ENCODE peak calls at places on chromosomes 1 and 21, in ten cellular contexts. One of them, this sample, is unnamed.

GRCh38 chr1:154768456-154769125 is 101.5 kb downstream of the KCNN3 start:
- DNase-seq in heart right ventricle: no peak
- DNase-seq in naive thymus-derived CD4-positive, alpha-beta T cell: no peak
- DNase-seq in neuronal stem cell: no peak
- DNase-seq in head of caudate nucleus: no peak
- DNase-seq in pancreas: no peak
- DNase-seq in HT-29: no peak
- DNase-seq in astrocyte of the spinal cord: no peak
- DNase-seq in H9: no peak
- DNase-seq in HAP-1: no peak
- DNase-seq in this sample: no peak

GRCh38 chr21:15682182-15682895 is 47.4 kb upstream of the USP25 start:
- DNase-seq in H9: no peak
- DNase-seq in naive thymus-derived CD4-positive, alpha-beta T cell: no peak
- DNase-seq in pancreas: no peak
- DNase-seq in astrocyte of the spinal cord: peak
- DNase-seq in neuronal stem cell: no peak
- DNase-seq in head of caudate nucleus: no peak
- DNase-seq in HT-29: peak
- DNase-seq in heart right ventricle: no peak
- DNase-seq in HAP-1: no peak
- DNase-seq in this sample: no peak

GRCh38 chr1:27934818-27935549 is at the start of gene SMPDL3B:
- DNase-seq in HT-29: peak
- DNase-seq in naive thymus-derived CD4-positive, alpha-beta T cell: no peak
- DNase-seq in heart right ventricle: no peak
- DNase-seq in head of caudate nucleus: no peak
- DNase-seq in HAP-1: peak
- DNase-seq in astrocyte of the spinal cord: no peak
- DNase-seq in H9: peak
- DNase-seq in pancreas: peak
- DNase-seq in neuronal stem cell: peak
- DNase-seq in this sample: no peak

GRCh38 chr1:10288059-10288615 is 77.8 kb downstream of the KIF1B start:
- DNase-seq in H9: no peak
- DNase-seq in neuronal stem cell: no peak
- DNase-seq in astrocyte of the spinal cord: no peak
- DNase-seq in HAP-1: no peak
- DNase-seq in pancreas: no peak
- DNase-seq in head of caudate nucleus: no peak
- DNase-seq in HT-29: no peak
- DNase-seq in heart right ventricle: no peak
- DNase-seq in naive thymus-derived CD4-positive, alpha-beta T cell: no peak
- DNase-seq in this sample: no peak

GRCh38 chr1:203320546-203321272 is 15.4 kb downstream of the BTG2 start:
- DNase-seq in HAP-1: no peak
- DNase-seq in pancreas: no peak
- DNase-seq in neuronal stem cell: no peak
- DNase-seq in HT-29: peak
- DNase-seq in astrocyte of the spinal cord: no peak
- DNase-seq in naive thymus-derived CD4-positive, alpha-beta T cell: peak
- DNase-seq in head of caudate nucleus: no peak
- DNase-seq in heart right ventricle: no peak
- DNase-seq in H9: peak
- DNase-seq in this sample: peak

GRCh38 chr1:30704271-30704670 is 19.1 kb downstream of the MATN1 start:
- DNase-seq in naive thymus-derived CD4-positive, alpha-beta T cell: no peak
- DNase-seq in HT-29: no peak
- DNase-seq in heart right ventricle: no peak
- DNase-seq in pancreas: no peak
- DNase-seq in H9: no peak
- DNase-seq in head of caudate nucleus: no peak
- DNase-seq in HAP-1: no peak
- DNase-seq in neuronal stem cell: no peak
- DNase-seq in astrocyte of the spinal cord: no peak
- DNase-seq in this sample: no peak

GRCh38 chr1:106435269-106435668 is 621.2 kb upstream of the PRMT6 start:
- DNase-seq in pancreas: no peak
- DNase-seq in H9: no peak
- DNase-seq in HT-29: no peak
- DNase-seq in neuronal stem cell: no peak
- DNase-seq in heart right ventricle: no peak
- DNase-seq in naive thymus-derived CD4-positive, alpha-beta T cell: no peak
- DNase-seq in HAP-1: no peak
- DNase-seq in astrocyte of the spinal cord: no peak
- DNase-seq in head of caudate nucleus: no peak
- DNase-seq in this sample: no peak

GRCh38 chr1:243882276-243882675 is 32.2 kb upstream of the AKT3 start:
- DNase-seq in head of caudate nucleus: no peak
- DNase-seq in HAP-1: no peak
- DNase-seq in neuronal stem cell: no peak
- DNase-seq in heart right ventricle: no peak
- DNase-seq in pancreas: no peak
- DNase-seq in astrocyte of the spinal cord: peak
- DNase-seq in H9: no peak
- DNase-seq in naive thymus-derived CD4-positive, alpha-beta T cell: no peak
- DNase-seq in HT-29: no peak
- DNase-seq in this sample: no peak

GRCh38 chr1:47536646-47537118 is 98.8 kb downstream of the FOXD2 start:
- DNase-seq in astrocyte of the spinal cord: no peak
- DNase-seq in H9: no peak
- DNase-seq in HAP-1: peak
- DNase-seq in neuronal stem cell: no peak
- DNase-seq in pancreas: no peak
- DNase-seq in head of caudate nucleus: no peak
- DNase-seq in naive thymus-derived CD4-positive, alpha-beta T cell: no peak
- DNase-seq in heart right ventricle: no peak
- DNase-seq in HT-29: no peak
- DNase-seq in this sample: no peak

GRCh38 chr1:202283379-202283844 is 58.3 kb downstream of the UBE2T start:
- DNase-seq in H9: no peak
- DNase-seq in heart right ventricle: no peak
- DNase-seq in astrocyte of the spinal cord: peak
- DNase-seq in pancreas: peak
- DNase-seq in HAP-1: peak
- DNase-seq in neuronal stem cell: no peak
- DNase-seq in head of caudate nucleus: no peak
- DNase-seq in naive thymus-derived CD4-positive, alpha-beta T cell: peak
- DNase-seq in HT-29: peak
- DNase-seq in this sample: no peak

GRCh38 chr21:33299181-33299752 is 25.5 kb upstream of the IFNAR1 start:
- DNase-seq in heart right ventricle: no peak
- DNase-seq in HT-29: no peak
- DNase-seq in HAP-1: no peak
- DNase-seq in head of caudate nucleus: no peak
- DNase-seq in naive thymus-derived CD4-positive, alpha-beta T cell: peak
- DNase-seq in astrocyte of the spinal cord: no peak
- DNase-seq in neuronal stem cell: no peak
- DNase-seq in pancreas: no peak
- DNase-seq in H9: no peak
- DNase-seq in this sample: peak

GRCh38 chr1:2018217-2019161 is 656 bp upstream of the GABRD start:
- DNase-seq in head of caudate nucleus: no peak
- DNase-seq in H9: no peak
- DNase-seq in HT-29: no peak
- DNase-seq in astrocyte of the spinal cord: no peak
- DNase-seq in heart right ventricle: no peak
- DNase-seq in naive thymus-derived CD4-positive, alpha-beta T cell: no peak
- DNase-seq in HAP-1: no peak
- DNase-seq in pancreas: no peak
- DNase-seq in neuronal stem cell: no peak
- DNase-seq in this sample: no peak

GRCh38 chr1:69858534-69858933 is 290.8 kb downstream of the LRRC7 start:
- DNase-seq in head of caudate nucleus: no peak
- DNase-seq in H9: no peak
- DNase-seq in naive thymus-derived CD4-positive, alpha-beta T cell: no peak
- DNase-seq in astrocyte of the spinal cord: peak
- DNase-seq in pancreas: no peak
- DNase-seq in heart right ventricle: no peak
- DNase-seq in neuronal stem cell: no peak
- DNase-seq in HAP-1: no peak
- DNase-seq in HT-29: no peak
- DNase-seq in this sample: no peak

GRCh38 chr1:71089536-71090270 is 8.9 kb upstream of the ZRANB2 start:
- DNase-seq in HAP-1: no peak
- DNase-seq in naive thymus-derived CD4-positive, alpha-beta T cell: no peak
- DNase-seq in H9: no peak
- DNase-seq in astrocyte of the spinal cord: peak
- DNase-seq in pancreas: no peak
- DNase-seq in heart right ventricle: no peak
- DNase-seq in neuronal stem cell: no peak
- DNase-seq in HT-29: no peak
- DNase-seq in head of caudate nucleus: no peak
- DNase-seq in this sample: no peak

GRCh38 chr1:17606826-17607440 is 67.4 kb downstream of the ARHGEF10L start:
- DNase-seq in H9: peak
- DNase-seq in neuronal stem cell: peak
- DNase-seq in pancreas: peak
- DNase-seq in naive thymus-derived CD4-positive, alpha-beta T cell: peak
- DNase-seq in heart right ventricle: peak
- DNase-seq in HAP-1: peak
- DNase-seq in HT-29: peak
- DNase-seq in astrocyte of the spinal cord: peak
- DNase-seq in head of caudate nucleus: peak
- DNase-seq in this sample: no peak

GRCh38 chr1:181568736-181569135 is 85.4 kb downstream of the CACNA1E start:
- DNase-seq in neuronal stem cell: no peak
- DNase-seq in naive thymus-derived CD4-positive, alpha-beta T cell: no peak
- DNase-seq in head of caudate nucleus: no peak
- DNase-seq in HT-29: no peak
- DNase-seq in heart right ventricle: no peak
- DNase-seq in astrocyte of the spinal cord: no peak
- DNase-seq in H9: no peak
- DNase-seq in pancreas: no peak
- DNase-seq in HAP-1: no peak
- DNase-seq in this sample: no peak

GRCh38 chr1:196897158-196897828 is 9.4 kb downstream of the CFHR4 start:
- DNase-seq in pancreas: no peak
- DNase-seq in heart right ventricle: no peak
- DNase-seq in naive thymus-derived CD4-positive, alpha-beta T cell: no peak
- DNase-seq in HT-29: no peak
- DNase-seq in astrocyte of the spinal cord: no peak
- DNase-seq in HAP-1: no peak
- DNase-seq in head of caudate nucleus: no peak
- DNase-seq in neuronal stem cell: no peak
- DNase-seq in H9: peak
- DNase-seq in this sample: no peak

GRCh38 chr21:38467369-38467768 is 30.9 kb downstream of the ERG start:
- DNase-seq in head of caudate nucleus: no peak
- DNase-seq in naive thymus-derived CD4-positive, alpha-beta T cell: no peak
- DNase-seq in HT-29: no peak
- DNase-seq in pancreas: no peak
- DNase-seq in astrocyte of the spinal cord: no peak
- DNase-seq in neuronal stem cell: no peak
- DNase-seq in heart right ventricle: no peak
- DNase-seq in H9: no peak
- DNase-seq in HAP-1: no peak
- DNase-seq in this sample: no peak

GRCh38 chr21:24976238-24976637 is 631.0 kb downstream of the MRPL39 start:
- DNase-seq in neuronal stem cell: no peak
- DNase-seq in naive thymus-derived CD4-positive, alpha-beta T cell: no peak
- DNase-seq in astrocyte of the spinal cord: no peak
- DNase-seq in HT-29: no peak
- DNase-seq in pancreas: no peak
- DNase-seq in HAP-1: no peak
- DNase-seq in H9: no peak
- DNase-seq in head of caudate nucleus: no peak
- DNase-seq in heart right ventricle: no peak
- DNase-seq in this sample: no peak

GRCh38 chr1:215082532-215083407 is at the start of gene KCNK2:
- DNase-seq in H9: peak
- DNase-seq in pancreas: peak
- DNase-seq in head of caudate nucleus: peak
- DNase-seq in HT-29: no peak
- DNase-seq in neuronal stem cell: peak
- DNase-seq in heart right ventricle: no peak
- DNase-seq in naive thymus-derived CD4-positive, alpha-beta T cell: no peak
- DNase-seq in HAP-1: peak
- DNase-seq in astrocyte of the spinal cord: no peak
- DNase-seq in this sample: no peak

GRCh38 chr1:213292653-213293052 is 241.6 kb downstream of the RPS6KC1 start:
- DNase-seq in HT-29: no peak
- DNase-seq in head of caudate nucleus: no peak
- DNase-seq in pancreas: no peak
- DNase-seq in naive thymus-derived CD4-positive, alpha-beta T cell: no peak
- DNase-seq in neuronal stem cell: no peak
- DNase-seq in H9: no peak
- DNase-seq in heart right ventricle: no peak
- DNase-seq in astrocyte of the spinal cord: no peak
- DNase-seq in HAP-1: peak
- DNase-seq in this sample: no peak

GRCh38 chr1:169483500-169483966 is 2.2 kb downstream of the SLC19A2 start:
- DNase-seq in HAP-1: peak
- DNase-seq in HT-29: peak
- DNase-seq in naive thymus-derived CD4-positive, alpha-beta T cell: no peak
- DNase-seq in neuronal stem cell: no peak
- DNase-seq in head of caudate nucleus: no peak
- DNase-seq in astrocyte of the spinal cord: peak
- DNase-seq in pancreas: no peak
- DNase-seq in heart right ventricle: no peak
- DNase-seq in H9: no peak
- DNase-seq in this sample: no peak

This sample was measured in naive B cell.